ENCODE peak calls at places on chromosomes 1 and 21, in five cellular contexts. C is CD8-positive, alpha-beta T cell; E is HL-60; V is heart right ventricle; G is colonic mucosa. B is an unnamed sample.
A peak's percentile ranks its signal among the peaks of the same experiment; 100 is the strongest.

GRCh38 chr1:67843335-67843734 is 10.1 kb upstream of the GNG12 start:
- DNase-seq in C (no peak), E (no peak), V (no peak), G (no peak), B (no peak)

GRCh38 chr1:227125929-227126545 is 185.9 kb downstream of the COQ8A start:
- DNase-seq in C (no peak), E (no peak), V (no peak), G (no peak), B (no peak)

GRCh38 chr1:221515496-221515895 is 226.4 kb downstream of the DUSP10 start:
- DNase-seq in C (no peak), E (no peak), V (no peak), G (no peak), B (no peak)

GRCh38 chr21:45386728-45387371 is 18.1 kb upstream of the COL18A1 start:
- DNase-seq in C (no peak), E (no peak), V (peak; percentile 51), G (no peak), B (no peak)

GRCh38 chr1:246622035-246622652 is 55.9 kb downstream of the CNST start:
- DNase-seq in C (no peak), E (no peak), V (no peak), G (peak; percentile 4), B (no peak)

GRCh38 chr1:43233631-43234030 is 36.2 kb upstream of the TMEM125 start:
- DNase-seq in C (no peak), E (no peak), V (no peak), G (no peak), B (no peak)

GRCh38 chr1:184036517-184036949 is 995 bp downstream of the COLGALT2 start:
- DNase-seq in C (peak; percentile 27), E (peak; percentile 29), V (peak; percentile 54), G (no peak), B (peak; percentile 51)

GRCh38 chr1:117017062-117017461 is 15.5 kb downstream of the CD101 start:
- DNase-seq in C (no peak), E (no peak), V (no peak), G (no peak), B (no peak)

GRCh38 chr1:24992124-24992760 is 62.2 kb upstream of the RUNX3 start:
- DNase-seq in C (no peak), E (no peak), V (no peak), G (no peak), B (no peak)

GRCh38 chr21:31234936-31235335 is 109.1 kb downstream of the TIAM1 start:
- DNase-seq in C (no peak), E (no peak), V (no peak), G (no peak), B (no peak)

GRCh38 chr1:3775498-3776230 is 3.1 kb downstream of the SMIM1 start:
- DNase-seq in C (peak; percentile 65), E (peak; percentile 69), V (peak; percentile 54), G (peak; percentile 67), B (peak; percentile 28)

DNA sequence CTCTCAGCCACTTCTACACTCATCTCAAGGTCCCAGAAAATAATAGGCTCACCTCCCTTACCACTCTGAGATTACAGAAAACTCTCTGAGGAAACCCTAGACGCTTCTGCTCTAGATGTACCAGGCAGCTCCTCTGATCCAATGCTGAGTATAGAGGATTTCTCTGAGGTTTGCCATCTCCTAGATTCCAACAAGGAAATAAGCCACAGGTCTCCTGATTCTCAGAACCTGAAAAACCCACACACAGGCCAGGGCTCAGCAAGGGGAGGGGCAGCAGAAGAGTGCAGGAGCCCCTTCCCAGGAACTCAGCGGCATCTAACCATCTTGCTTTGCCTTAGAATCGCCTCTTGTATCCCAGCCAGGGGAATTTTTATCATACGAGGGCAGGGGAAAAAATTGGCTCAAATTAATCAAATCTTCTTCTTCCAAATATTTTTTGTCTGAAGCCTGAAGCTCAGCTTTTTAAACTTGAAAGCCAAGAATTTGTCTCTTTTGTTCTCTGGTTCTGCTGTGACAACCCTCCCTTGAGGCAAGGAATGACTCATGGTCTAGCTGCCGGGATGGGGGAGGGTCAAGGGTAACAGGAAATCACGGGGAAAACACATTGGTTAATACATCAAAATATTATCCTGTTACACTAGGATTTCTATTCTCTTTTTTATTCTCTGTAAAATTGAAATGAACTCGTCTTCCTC is 30.8 kb downstream of the GORAB start:
- DNase-seq in C (no peak), E (peak; percentile 8), V (peak; percentile 15), G (peak; percentile 24), B (no peak)
- H3K27ac ChIP-seq in C (no peak overlapping the region), E (no peak overlapping the region), V (peak overlapping the region; percentile 11), G (no peak overlapping the region), B (no peak overlapping the region)

DNA sequence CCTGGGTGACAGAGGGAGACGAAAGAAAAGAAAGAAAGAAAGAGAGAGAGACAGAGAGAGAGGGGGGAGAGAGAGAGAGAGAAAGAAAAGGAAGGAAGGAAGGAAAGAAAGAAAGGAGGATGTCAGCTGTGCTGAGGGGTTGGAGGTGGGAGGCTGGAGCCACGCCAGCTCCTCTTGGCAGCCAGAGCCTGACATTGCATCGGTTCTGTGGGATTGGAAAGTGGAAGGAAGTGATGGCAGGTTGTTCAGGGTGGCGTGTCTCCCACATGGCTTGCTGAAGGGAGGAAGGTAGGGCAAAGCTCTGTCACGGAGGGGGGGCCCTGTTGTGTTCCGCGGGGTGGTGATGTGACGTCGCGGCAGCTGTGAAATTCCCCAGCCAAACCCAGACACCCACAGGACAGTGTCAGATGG is 30.7 kb downstream of the EIF2D start:
- DNase-seq in C (peak; percentile 83), E (peak; percentile 66), V (no peak), G (no peak), B (peak; percentile 84)
- H3K27ac ChIP-seq in C (peak overlapping the region; percentile 66), E (no peak overlapping the region), V (no peak overlapping the region), G (no peak overlapping the region), B (peak overlapping the region; percentile 78)

GRCh38 chr1:150604226-150604588 is 24.8 kb upstream of the MCL1 start:
- DNase-seq in C (no peak), E (no peak), V (no peak), G (no peak), B (no peak)

GRCh38 chr1:150610576-150610975 is 18.8 kb downstream of the ENSA start:
- DNase-seq in C (no peak), E (no peak), V (no peak), G (no peak), B (no peak)

GRCh38 chr1:150609726-150610125 is 19.7 kb downstream of the ENSA start:
- DNase-seq in C (no peak), E (no peak), V (no peak), G (no peak), B (no peak)

GRCh38 chr1:150601540-150601939 is 22.1 kb upstream of the MCL1 start:
- DNase-seq in C (no peak), E (no peak), V (no peak), G (no peak), B (no peak)

GRCh38 chr1:150606743-150607142 is 22.7 kb downstream of the ENSA start:
- DNase-seq in C (no peak), E (no peak), V (no peak), G (no peak), B (no peak)
- H3K27ac ChIP-seq in C (no peak overlapping the region), E (no peak overlapping the region), V (no peak overlapping the region), G (no peak overlapping the region), B (no peak overlapping the region)

GRCh38 chr1:168470821-168471473 is 72.8 kb downstream of the XCL2 start:
- DNase-seq in C (no peak), E (no peak), V (no peak), G (no peak), B (no peak)
- H3K27ac ChIP-seq in C (no peak overlapping the region), E (no peak overlapping the region), V (no peak overlapping the region), G (peak overlapping the region; percentile 40), B (no peak overlapping the region)

GRCh38 chr1:228456252-228457016 is 30.7 kb upstream of the RNF187 start:
- DNase-seq in C (no peak), E (no peak), V (no peak), G (no peak), B (no peak)
- H3K27ac ChIP-seq in C (no peak overlapping the region), E (no peak overlapping the region), V (no peak overlapping the region), G (peak overlapping the region; percentile 83), B (peak overlapping the region; percentile 95)

GRCh38 chr1:186626533-186626932 is 53.7 kb downstream of the PTGS2 start:
- DNase-seq in C (no peak), E (no peak), V (no peak), G (no peak), B (no peak)
- H3K27ac ChIP-seq in C (no peak overlapping the region), E (no peak overlapping the region), V (no peak overlapping the region), G (no peak overlapping the region), B (no peak overlapping the region)

B was measured in CD8-positive, alpha-beta memory T cell.